ENCODE peak calls at places on chromosome 18, in eight cellular contexts. P is mesenchymal stem cell, N is mesendoderm, C is neural progenitor cell, W is GM23248, K is IMR-90, Q is HCT116, T is MM.1S. E is an unnamed sample. For H3K4me1, the result is how much of the 10 kb centered on the place peaks cover.

GRCh38 chr18:58572181-58572580 is 56.7 kb downstream of the ALPK2 start:
- DNase-seq in T (no peak), K (peak), C (no peak), N (no peak), W (peak), P (peak), Q (no peak), E (no peak)

GRCh38 chr18:66511810-66512209 is 92.1 kb downstream of the CDH19 start:
- DNase-seq in W (no peak), T (no peak), Q (no peak), C (no peak), N (peak), P (peak), K (no peak), E (no peak)

GRCh38 chr18:13808294-13809024 is 15.5 kb upstream of the MC5R start:
- DNase-seq in N (peak), C (no peak), K (no peak), W (no peak), Q (no peak), P (no peak), T (no peak), E (peak)

GRCh38 chr18:28511421-28511821 is 334.5 kb upstream of the CDH2 start:
- DNase-seq in P (peak), W (peak), K (peak), N (peak), T (no peak), C (no peak), Q (no peak), E (no peak)

GRCh38 chr18:11411021-11411420 is 198.4 kb upstream of the SLC35G4 start:
- DNase-seq in T (no peak), K (peak), Q (no peak), N (no peak), P (no peak), C (no peak), W (peak), E (no peak)

GRCh38 chr18:24267878-24268277 is 129.0 kb downstream of the CABYR start:
- DNase-seq in N (no peak), W (no peak), T (no peak), P (no peak), C (no peak), Q (no peak), K (no peak), E (no peak)

GRCh38 chr18:24544141-24544498 is 83.7 kb downstream of the HRH4 start:
- DNase-seq in N (peak), T (peak), K (peak), Q (peak), C (peak), P (peak), W (peak), E (no peak)

GRCh38 chr18:26386421-26386820 is 160.2 kb downstream of the TAF4B start:
- DNase-seq in T (no peak), P (no peak), Q (no peak), W (peak), N (no peak), C (no peak), K (no peak), E (no peak)

GRCh38 chr18:65206551-65207260 is 544.1 kb upstream of the CDH7 start:
- DNase-seq in W (no peak), K (no peak), Q (no peak), P (no peak), N (peak), T (no peak), C (peak), E (peak)

GRCh38 chr18:79402209-79402576 is 6.5 kb downstream of the NFATC1 start:
- DNase-seq in C (no peak), T (no peak), K (no peak), N (no peak), P (no peak), Q (no peak), W (no peak), E (no peak)

GRCh38 chr18:41391616-41392610 is 563.1 kb upstream of the PIK3C3 start:
- DNase-seq in K (peak), N (peak), W (peak), Q (no peak), T (peak), P (peak), C (peak), E (peak)

GRCh38 chr18:52677991-52678390 is 338.0 kb downstream of the DCC start:
- DNase-seq in W (no peak), Q (no peak), K (no peak), P (no peak), N (no peak), T (no peak), C (peak), E (no peak)

GRCh38 chr18:23069481-23069880 is 65.8 kb upstream of the CABLES1 start:
- DNase-seq in W (no peak), P (no peak), T (no peak), Q (no peak), C (no peak), N (no peak), K (no peak), E (no peak)

GRCh38 chr18:48545690-48546365 is 7.0 kb downstream of the CTIF start:
- DNase-seq in C (peak), K (peak), W (peak), N (peak), T (no peak), Q (no peak), P (peak), E (peak)

GRCh38 chr18:57776767-57777166 is 26.3 kb downstream of the ATP8B1 start:
- DNase-seq in P (peak), K (no peak), T (no peak), C (no peak), N (peak), W (peak), Q (no peak), E (no peak)

GRCh38 chr18:3709166-3709565 is 259.2 kb downstream of the TGIF1 start:
- DNase-seq in N (no peak), T (no peak), C (no peak), K (no peak), Q (no peak), P (no peak), W (no peak), E (no peak)

GRCh38 chr18:57561728-57562423 is 24.6 kb downstream of the FECH start:
- DNase-seq in K (peak), T (peak), Q (peak), C (peak), P (peak), N (peak), W (peak), E (peak)

GRCh38 chr18:36814994-36815393 is 13.8 kb downstream of the TPGS2 start:
- DNase-seq in N (peak), Q (no peak), K (no peak), T (no peak), P (no peak), W (no peak), C (no peak), E (peak)

GRCh38 chr18:54247488-54248175 is 21.7 kb upstream of the POLI start:
- DNase-seq in K (no peak), W (no peak), P (peak), Q (no peak), T (no peak), N (no peak), C (peak), E (peak)

GRCh38 chr18:56645415-56646016 is 5.6 kb upstream of the WDR7 start:
- DNase-seq in C (peak), N (peak), K (no peak), T (peak), Q (peak), P (no peak), W (peak), E (no peak)

GRCh38 chr18:63410792-63411191 is 11.5 kb downstream of the VPS4B start:
- DNase-seq in N (no peak), W (peak), C (no peak), Q (no peak), K (peak), P (peak), T (no peak), E (no peak)

GRCh38 chr18:37484893-37485834 is 80.4 kb downstream of the CELF4 start:
- DNase-seq in T (no peak), K (peak), N (peak), W (peak), C (peak), P (peak), Q (peak), E (peak)

GRCh38 chr18:48595703-48596218 is 56.9 kb downstream of the CTIF start:
- DNase-seq in Q (no peak), P (no peak), W (no peak), T (no peak), N (no peak), K (no peak), C (no peak), E (no peak)

GRCh38 chr18:68454511-68455228 is 260.2 kb downstream of the TMX3 start:
- DNase-seq in P (peak), W (peak), T (no peak), K (peak), C (no peak), Q (no peak), N (no peak), E (no peak)

DNA sequence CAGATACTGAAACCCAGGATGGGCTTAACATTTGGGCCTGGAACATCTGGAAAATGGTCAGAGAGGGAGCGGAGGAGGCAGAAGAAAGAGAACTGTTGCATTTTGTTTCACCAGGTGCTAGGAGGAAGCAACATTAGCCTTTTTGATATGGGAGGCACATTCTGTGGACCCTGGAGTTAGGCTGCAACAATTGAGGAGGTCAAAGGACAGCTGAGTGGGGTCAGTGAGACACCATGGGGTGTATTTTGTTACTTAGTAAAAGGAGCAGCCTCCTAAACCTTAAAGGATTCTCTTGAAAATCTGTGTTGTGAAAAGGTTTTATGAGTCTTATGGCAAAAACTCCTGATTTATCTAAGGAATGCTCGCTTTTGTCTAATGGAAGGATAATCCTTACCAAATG is 124.9 kb downstream of the GREB1L start:
- DNase-seq in P (no peak), N (no peak), Q (no peak), C (peak), K (no peak), T (no peak), W (no peak), E (no peak)
- H3K4me1 ChIP-seq in P (under half), N (under half), Q (under half), C (half or more), K (under half), T (under half), W (under half), E (under half)

GRCh38 chr18:9802774-9803697 is 82.7 kb upstream of the TXNDC2 start:
- DNase-seq in W (peak), P (peak), Q (no peak), C (peak), T (no peak), K (peak), N (peak), E (peak)

GRCh38 chr18:9806905-9807304 is 78.9 kb upstream of the TXNDC2 start:
- DNase-seq in C (no peak), P (peak), Q (no peak), N (no peak), T (no peak), W (no peak), K (no peak), E (no peak)

GRCh38 chr18:9803698-9804516 is 81.9 kb upstream of the TXNDC2 start:
- DNase-seq in C (peak), N (no peak), T (peak), Q (no peak), W (peak), P (peak), K (no peak), E (peak)

GRCh38 chr18:9802175-9802747 is 83.5 kb upstream of the TXNDC2 start:
- DNase-seq in C (no peak), K (no peak), Q (no peak), W (no peak), P (no peak), N (no peak), T (no peak), E (no peak)

GRCh38 chr18:9804517-9805104 is 81.2 kb upstream of the TXNDC2 start:
- DNase-seq in P (no peak), T (no peak), W (no peak), N (no peak), C (no peak), Q (no peak), K (no peak), E (no peak)
- H3K9ac ChIP-seq in P (no peak), T (no peak), W (no peak), N (no peak), C (no peak), Q (no peak), K (no peak), E (no peak)

DNA sequence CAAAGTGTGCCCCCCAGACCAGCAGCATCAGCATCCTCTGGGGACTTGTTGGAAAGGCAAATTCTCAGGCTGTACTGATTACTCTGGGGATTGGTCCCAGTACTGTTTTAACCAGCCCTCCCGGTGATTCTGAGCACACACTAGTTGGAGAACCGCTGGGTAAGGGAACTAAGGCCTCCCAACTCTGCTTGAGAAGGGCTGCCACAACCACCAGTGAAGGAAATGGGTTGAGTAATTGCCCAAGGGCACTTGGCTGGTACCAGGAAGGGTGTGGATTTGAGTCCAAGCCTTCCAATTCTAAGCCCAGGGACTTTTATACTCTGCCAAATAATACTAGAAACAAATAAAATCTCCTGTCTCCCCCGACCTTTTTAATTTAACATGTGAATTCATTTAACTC is 219.9 kb downstream of the SETBP1 start:
- DNase-seq in T (no peak), Q (no peak), K (no peak), P (no peak), N (no peak), W (no peak), C (no peak), E (no peak)
- H3K27ac ChIP-seq in T (no peak), Q (no peak), K (no peak), P (no peak), N (no peak), W (no peak), C (no peak), E (no peak)

GRCh38 chr18:61397222-61397621 is 64.0 kb downstream of the CDH20 start:
- DNase-seq in T (no peak), K (no peak), P (no peak), C (no peak), N (no peak), W (no peak), Q (no peak), E (no peak)
- H3K4me1 ChIP-seq in T (under half), K (under half), P (under half), C (under half), N (under half), W (under half), Q (under half), E (under half)

DNA sequence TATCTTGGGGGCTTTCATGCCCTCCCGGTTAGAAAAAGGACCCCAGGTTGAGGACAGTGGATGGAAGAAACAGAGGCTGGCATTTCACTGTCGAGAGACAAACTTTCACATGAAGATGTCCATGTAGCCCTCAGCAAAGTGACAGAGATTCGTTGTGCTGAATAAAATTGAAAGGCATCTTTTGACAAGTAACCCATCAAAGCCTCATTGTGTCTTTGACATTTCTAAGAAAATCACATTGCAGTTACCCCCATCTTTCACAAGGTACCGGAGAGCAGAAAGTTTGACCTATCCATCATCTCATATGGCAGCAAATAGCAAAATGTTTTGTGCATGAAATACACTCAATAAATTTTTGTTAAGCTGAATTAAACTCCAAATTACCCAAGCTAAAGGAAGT is 2.0 kb upstream of the MBP start:
- DNase-seq in T (no peak), C (no peak), Q (no peak), N (no peak), K (no peak), W (no peak), P (no peak), E (no peak)
- H3K9ac ChIP-seq in T (no peak), C (no peak), Q (no peak), N (no peak), K (no peak), W (no peak), P (no peak), E (no peak)

GRCh38 chr18:34740724-34741123 is 30.6 kb downstream of the DTNA start:
- DNase-seq in T (no peak), K (no peak), P (no peak), C (no peak), N (no peak), Q (no peak), W (no peak), E (no peak)

GRCh38 chr18:34734048-34734447 is 23.9 kb downstream of the DTNA start:
- DNase-seq in C (no peak), N (peak), K (no peak), T (no peak), P (no peak), Q (no peak), W (no peak), E (no peak)

GRCh38 chr18:34741401-34741800 is 31.3 kb downstream of the DTNA start:
- DNase-seq in T (no peak), N (no peak), C (no peak), W (no peak), K (no peak), Q (no peak), P (no peak), E (no peak)

GRCh38 chr18:34740101-34740500 is 30.0 kb downstream of the DTNA start:
- DNase-seq in N (no peak), Q (no peak), T (no peak), K (no peak), C (no peak), P (no peak), W (no peak), E (no peak)

DNA sequence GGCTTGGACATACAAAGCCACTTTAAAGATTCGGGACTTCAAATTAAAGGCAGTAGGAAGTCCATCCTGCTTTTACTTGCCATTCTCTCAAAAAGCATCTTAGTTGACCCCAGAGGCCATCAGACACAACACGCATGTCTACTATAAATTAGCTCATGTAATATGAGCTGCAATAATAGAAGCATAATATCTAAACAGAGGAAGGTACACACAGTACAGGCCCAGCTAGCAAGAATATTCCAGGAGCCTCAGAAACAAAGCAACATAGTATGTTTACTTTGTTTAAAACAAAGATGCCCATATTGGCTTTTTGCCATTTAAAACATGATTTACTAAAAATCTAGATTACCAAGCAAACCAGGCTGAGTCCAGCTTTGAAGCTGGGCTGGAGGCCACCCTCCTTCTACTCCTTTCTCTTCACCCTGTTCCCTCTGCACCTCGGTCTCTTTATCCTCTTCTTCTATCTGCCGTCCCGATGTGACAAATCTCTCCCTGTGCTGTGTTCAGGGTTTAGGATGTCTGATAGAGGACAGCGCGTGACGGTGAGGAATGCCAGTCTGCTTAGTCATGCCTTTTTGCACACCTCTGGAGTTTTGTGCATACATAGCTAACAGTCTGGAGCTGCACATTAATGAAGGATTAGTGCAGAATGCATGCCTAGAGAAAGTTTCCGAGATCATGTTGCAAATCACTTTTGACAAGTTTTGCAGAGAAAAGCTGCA is 28.2 kb downstream of the DTNA start:
- DNase-seq in P (peak), N (peak), K (no peak), Q (no peak), W (peak), C (peak), T (no peak), E (no peak)
- H3K27ac ChIP-seq in P (peak), N (no peak), K (no peak), Q (no peak), W (no peak), C (no peak), T (no peak), E (no peak)

E was measured in endodermal cell.